ENCODE peak calls at places on chromosome 14, in six cellular contexts. One of them, this sample, is unnamed.

GRCh38 chr14:100616854-100617714 is 29.9 kb upstream of the BEGAIN start:
- DNase-seq in endothelial cell of umbilical vein: no peak
- DNase-seq in nephron progenitor cell: no peak
- DNase-seq in HS-5: no peak
- DNase-seq in activated CD4-positive, alpha-beta T cell treated with anti-CD3 and anti-CD28 coated beads, Interleukin-2, amount 50 U/mL, for 1 hour: no peak
- DNase-seq in activated effector memory CD4-positive, alpha-beta T cell treated with Interleukin-2 at 50 U/mL for 16 hours: no peak
- DNase-seq in this sample: no peak

GRCh38 chr14:100011568-100012325 is 53.5 kb upstream of the EVL start:
- DNase-seq in endothelial cell of umbilical vein: no peak
- DNase-seq in activated CD4-positive, alpha-beta T cell treated with anti-CD3 and anti-CD28 coated beads, Interleukin-2, amount 50 U/mL, for 1 hour: no peak
- DNase-seq in activated effector memory CD4-positive, alpha-beta T cell treated with Interleukin-2 at 50 U/mL for 16 hours: no peak
- DNase-seq in nephron progenitor cell: no peak
- DNase-seq in HS-5: no peak
- DNase-seq in this sample: no peak

GRCh38 chr14:48398675-48399282 is 723.4 kb upstream of the MDGA2 start:
- DNase-seq in HS-5: peak
- DNase-seq in activated effector memory CD4-positive, alpha-beta T cell treated with Interleukin-2 at 50 U/mL for 16 hours: no peak
- DNase-seq in endothelial cell of umbilical vein: peak
- DNase-seq in activated CD4-positive, alpha-beta T cell treated with anti-CD3 and anti-CD28 coated beads, Interleukin-2, amount 50 U/mL, for 1 hour: no peak
- DNase-seq in nephron progenitor cell: peak
- DNase-seq in this sample: no peak

GRCh38 chr14:99870617-99871016 is 77.4 kb downstream of the EML1 start:
- DNase-seq in activated CD4-positive, alpha-beta T cell treated with anti-CD3 and anti-CD28 coated beads, Interleukin-2, amount 50 U/mL, for 1 hour: no peak
- DNase-seq in endothelial cell of umbilical vein: no peak
- DNase-seq in nephron progenitor cell: no peak
- DNase-seq in activated effector memory CD4-positive, alpha-beta T cell treated with Interleukin-2 at 50 U/mL for 16 hours: no peak
- DNase-seq in HS-5: no peak
- DNase-seq in this sample: no peak

GRCh38 chr14:35140718-35141581 is 18.6 kb downstream of the PRORP start:
- DNase-seq in activated CD4-positive, alpha-beta T cell treated with anti-CD3 and anti-CD28 coated beads, Interleukin-2, amount 50 U/mL, for 1 hour: no peak
- DNase-seq in endothelial cell of umbilical vein: peak
- DNase-seq in activated effector memory CD4-positive, alpha-beta T cell treated with Interleukin-2 at 50 U/mL for 16 hours: no peak
- DNase-seq in nephron progenitor cell: no peak
- DNase-seq in HS-5: no peak
- DNase-seq in this sample: no peak

GRCh38 chr14:21068521-21069387 is 1.4 kb upstream of the ARHGEF40 start:
- DNase-seq in endothelial cell of umbilical vein: peak
- DNase-seq in activated effector memory CD4-positive, alpha-beta T cell treated with Interleukin-2 at 50 U/mL for 16 hours: no peak
- DNase-seq in HS-5: no peak
- DNase-seq in nephron progenitor cell: peak
- DNase-seq in activated CD4-positive, alpha-beta T cell treated with anti-CD3 and anti-CD28 coated beads, Interleukin-2, amount 50 U/mL, for 1 hour: peak
- DNase-seq in this sample: no peak

GRCh38 chr14:71139058-71139946 is 232.0 kb downstream of the PCNX1 start:
- DNase-seq in activated CD4-positive, alpha-beta T cell treated with anti-CD3 and anti-CD28 coated beads, Interleukin-2, amount 50 U/mL, for 1 hour: peak
- DNase-seq in nephron progenitor cell: peak
- DNase-seq in HS-5: no peak
- DNase-seq in endothelial cell of umbilical vein: peak
- DNase-seq in activated effector memory CD4-positive, alpha-beta T cell treated with Interleukin-2 at 50 U/mL for 16 hours: peak
- DNase-seq in this sample: peak

GRCh38 chr14:80385340-80385739 is 174.0 kb upstream of the DIO2 start:
- DNase-seq in endothelial cell of umbilical vein: no peak
- DNase-seq in nephron progenitor cell: no peak
- DNase-seq in activated CD4-positive, alpha-beta T cell treated with anti-CD3 and anti-CD28 coated beads, Interleukin-2, amount 50 U/mL, for 1 hour: no peak
- DNase-seq in HS-5: no peak
- DNase-seq in activated effector memory CD4-positive, alpha-beta T cell treated with Interleukin-2 at 50 U/mL for 16 hours: no peak
- DNase-seq in this sample: no peak

GRCh38 chr14:74348735-74349463 is 628 bp downstream of the VRTN start:
- DNase-seq in endothelial cell of umbilical vein: no peak
- DNase-seq in activated effector memory CD4-positive, alpha-beta T cell treated with Interleukin-2 at 50 U/mL for 16 hours: no peak
- DNase-seq in nephron progenitor cell: no peak
- DNase-seq in activated CD4-positive, alpha-beta T cell treated with anti-CD3 and anti-CD28 coated beads, Interleukin-2, amount 50 U/mL, for 1 hour: no peak
- DNase-seq in HS-5: no peak
- DNase-seq in this sample: no peak

GRCh38 chr14:70735043-70735442 is 74.3 kb downstream of the MAP3K9 start:
- DNase-seq in HS-5: no peak
- DNase-seq in activated CD4-positive, alpha-beta T cell treated with anti-CD3 and anti-CD28 coated beads, Interleukin-2, amount 50 U/mL, for 1 hour: no peak
- DNase-seq in activated effector memory CD4-positive, alpha-beta T cell treated with Interleukin-2 at 50 U/mL for 16 hours: no peak
- DNase-seq in endothelial cell of umbilical vein: no peak
- DNase-seq in nephron progenitor cell: no peak
- DNase-seq in this sample: no peak

GRCh38 chr14:91420686-91421085 is 3.1 kb upstream of the CCDC88C start:
- DNase-seq in activated CD4-positive, alpha-beta T cell treated with anti-CD3 and anti-CD28 coated beads, Interleukin-2, amount 50 U/mL, for 1 hour: no peak
- DNase-seq in HS-5: no peak
- DNase-seq in activated effector memory CD4-positive, alpha-beta T cell treated with Interleukin-2 at 50 U/mL for 16 hours: no peak
- DNase-seq in nephron progenitor cell: no peak
- DNase-seq in endothelial cell of umbilical vein: no peak
- DNase-seq in this sample: no peak

GRCh38 chr14:94058674-94059138 is 22.3 kb downstream of the DDX24 start:
- DNase-seq in nephron progenitor cell: no peak
- DNase-seq in HS-5: no peak
- DNase-seq in endothelial cell of umbilical vein: no peak
- DNase-seq in activated CD4-positive, alpha-beta T cell treated with anti-CD3 and anti-CD28 coated beads, Interleukin-2, amount 50 U/mL, for 1 hour: no peak
- DNase-seq in activated effector memory CD4-positive, alpha-beta T cell treated with Interleukin-2 at 50 U/mL for 16 hours: no peak
- DNase-seq in this sample: no peak

GRCh38 chr14:20631023-20631820 is 10.3 kb downstream of the OR6S1 start:
- DNase-seq in HS-5: no peak
- DNase-seq in activated CD4-positive, alpha-beta T cell treated with anti-CD3 and anti-CD28 coated beads, Interleukin-2, amount 50 U/mL, for 1 hour: peak
- DNase-seq in endothelial cell of umbilical vein: peak
- DNase-seq in nephron progenitor cell: peak
- DNase-seq in activated effector memory CD4-positive, alpha-beta T cell treated with Interleukin-2 at 50 U/mL for 16 hours: no peak
- DNase-seq in this sample: peak

GRCh38 chr14:95242870-95243269 is 76.8 kb downstream of the CLMN start:
- DNase-seq in nephron progenitor cell: no peak
- DNase-seq in endothelial cell of umbilical vein: no peak
- DNase-seq in HS-5: no peak
- DNase-seq in activated CD4-positive, alpha-beta T cell treated with anti-CD3 and anti-CD28 coated beads, Interleukin-2, amount 50 U/mL, for 1 hour: no peak
- DNase-seq in activated effector memory CD4-positive, alpha-beta T cell treated with Interleukin-2 at 50 U/mL for 16 hours: no peak
- DNase-seq in this sample: no peak

GRCh38 chr14:49896956-49897355 is 4.1 kb downstream of the ARF6 start:
- DNase-seq in HS-5: no peak
- DNase-seq in nephron progenitor cell: no peak
- DNase-seq in endothelial cell of umbilical vein: no peak
- DNase-seq in activated CD4-positive, alpha-beta T cell treated with anti-CD3 and anti-CD28 coated beads, Interleukin-2, amount 50 U/mL, for 1 hour: no peak
- DNase-seq in activated effector memory CD4-positive, alpha-beta T cell treated with Interleukin-2 at 50 U/mL for 16 hours: no peak
- DNase-seq in this sample: no peak

GRCh38 chr14:105093426-105094192 is 28.4 kb upstream of the GPR132 start:
- DNase-seq in endothelial cell of umbilical vein: peak
- DNase-seq in activated effector memory CD4-positive, alpha-beta T cell treated with Interleukin-2 at 50 U/mL for 16 hours: peak
- DNase-seq in HS-5: no peak
- DNase-seq in activated CD4-positive, alpha-beta T cell treated with anti-CD3 and anti-CD28 coated beads, Interleukin-2, amount 50 U/mL, for 1 hour: peak
- DNase-seq in nephron progenitor cell: peak
- DNase-seq in this sample: peak

GRCh38 chr14:24678801-24679247 is 44.8 kb upstream of the GZMB start:
- DNase-seq in HS-5: peak
- DNase-seq in activated CD4-positive, alpha-beta T cell treated with anti-CD3 and anti-CD28 coated beads, Interleukin-2, amount 50 U/mL, for 1 hour: peak
- DNase-seq in nephron progenitor cell: peak
- DNase-seq in activated effector memory CD4-positive, alpha-beta T cell treated with Interleukin-2 at 50 U/mL for 16 hours: peak
- DNase-seq in endothelial cell of umbilical vein: peak
- DNase-seq in this sample: peak